ENCODE peak calls at places on chromosomes 12 and 14, in six cellular contexts. Y is progenitor cell of endocrine pancreas; K is heart right ventricle; C is uterus; I is T47D; O is activated CD4-positive, alpha-beta T cell treated with anti-CD3 and anti-CD28 coated beads, Interleukin-2, amount 50 U/mL, for 1 hour. Q is an unnamed sample.

GRCh38 chr14:97196336-97196735 is 399.2 kb downstream of the VRK1 start:
- DNase-seq in C (no peak), Y (no peak), K (no peak), I (no peak), O (no peak), Q (no peak)

GRCh38 chr12:48175613-48176416 is 7.6 kb upstream of the CCDC184 start:
- DNase-seq in I (peak; percentile 34), C (no peak), Y (no peak), O (no peak), K (no peak), Q (no peak)

GRCh38 chr14:64541261-64541970 is 875 bp downstream of the HSPA2 start:
- DNase-seq in K (peak; percentile 11), C (peak; percentile 42), Y (no peak), O (no peak), I (no peak), Q (no peak)

GRCh38 chr14:32597771-32598170 is 268.7 kb downstream of the AKAP6 start:
- DNase-seq in C (no peak), Y (no peak), I (no peak), K (no peak), O (no peak), Q (no peak)

GRCh38 chr14:20841096-20841495 is 38.5 kb upstream of the RNASE1 start:
- DNase-seq in K (no peak), Y (no peak), C (no peak), O (no peak), I (no peak), Q (no peak)

GRCh38 chr12:121145221-121145620 is 12.5 kb downstream of the P2RX7 start:
- DNase-seq in K (no peak), Y (no peak), I (no peak), C (no peak), O (no peak), Q (no peak)

GRCh38 chr12:50639721-50640120 is 124.2 kb upstream of the ATF1 start:
- DNase-seq in K (no peak), O (no peak), I (no peak), Y (no peak), C (no peak), Q (no peak)

GRCh38 chr14:28294834-28295440 is 471.6 kb upstream of the FOXG1 start:
- DNase-seq in K (no peak), C (no peak), O (no peak), I (peak; percentile 77), Y (no peak), Q (no peak)

GRCh38 chr12:123141615-123142517 is 9.0 kb downstream of the PITPNM2 start:
- DNase-seq in I (no peak), K (peak; percentile 62), Y (no peak), C (peak; percentile 63), O (no peak), Q (peak; percentile 74)

GRCh38 chr14:105563347-105563737 is 37.0 kb downstream of the TMEM121 start:
- DNase-seq in Y (no peak), I (no peak), K (no peak), O (no peak), C (no peak), Q (no peak)

GRCh38 chr14:103045387-103045869 is 11.9 kb downstream of the CDC42BPB start:
- DNase-seq in I (no peak), O (no peak), C (no peak), Y (no peak), K (no peak), Q (no peak)

GRCh38 chr14:89635615-89636014 is 218.6 kb upstream of the FOXN3 start:
- DNase-seq in K (no peak), Y (no peak), C (no peak), I (no peak), O (no peak), Q (no peak)

GRCh38 chr12:70645494-70646317 is 8.5 kb upstream of the PTPRB start:
- DNase-seq in I (peak; percentile 45), Y (no peak), K (peak; percentile 67), O (no peak), C (peak; percentile 60), Q (peak; percentile 62)

GRCh38 chr12:124395284-124395752 is 100.4 kb downstream of the RFLNA start:
- DNase-seq in K (no peak), O (no peak), I (no peak), Y (no peak), C (peak; percentile 38), Q (no peak)

GRCh38 chr12:46664771-46665287 is 161.0 kb downstream of the SLC38A4 start:
- DNase-seq in I (peak; percentile 31), C (peak; percentile 52), O (no peak), Y (no peak), K (no peak), Q (no peak)

GRCh38 chr14:50964683-50965390 is 20.6 kb upstream of the PYGL start:
- DNase-seq in C (peak; percentile 93), I (peak; percentile 66), K (peak; percentile 46), Y (no peak), O (no peak), Q (peak; percentile 79)

GRCh38 chr14:95207475-95208253 is 50.3 kb upstream of the DICER1 start:
- DNase-seq in I (no peak), K (no peak), C (no peak), O (no peak), Y (no peak), Q (no peak)

GRCh38 chr12:123519151-123520001 is 14.1 kb downstream of the RILPL1 start:
- DNase-seq in O (no peak), K (peak; percentile 69), C (no peak), I (peak; percentile 97), Y (no peak), Q (peak; percentile 85)

GRCh38 chr14:100866666-100867630 is 36.6 kb downstream of the RTL1 start:
- DNase-seq in K (no peak), O (no peak), I (no peak), Y (no peak), C (no peak), Q (no peak)

GRCh38 chr12:70251226-70251625 is 8.0 kb downstream of the CNOT2 start:
- DNase-seq in K (no peak), C (no peak), O (no peak), Y (no peak), I (no peak), Q (no peak)

GRCh38 chr14:35365130-35366047 is 39.2 kb downstream of the NFKBIA start:
- DNase-seq in I (no peak), O (peak; percentile 7), Y (no peak), K (peak; percentile 48), C (peak; percentile 82), Q (peak; percentile 75)

GRCh38 chr12:64670856-64671639 is 60.8 kb downstream of the RASSF3 start:
- DNase-seq in O (no peak), C (peak; percentile 56), I (peak; percentile 52), Y (no peak), K (no peak), Q (no peak)

GRCh38 chr12:57782608-57783465 is at the start of gene TSFM:
- DNase-seq in Y (peak; percentile 93), O (peak; percentile 98), K (peak; percentile 99), I (peak; percentile 98), C (peak; percentile 97), Q (peak; percentile 96)

GRCh38 chr14:23054000-23054811 is 3.1 kb downstream of the CDH24 start:
- DNase-seq in I (no peak), C (no peak), O (peak; percentile 28), Y (no peak), K (no peak), Q (no peak)

GRCh38 chr12:55738113-55739024 is 4.6 kb upstream of the GDF11 start:
- DNase-seq in Y (peak; percentile 58), C (peak; percentile 90), I (peak; percentile 88), K (peak; percentile 88), O (peak; percentile 65), Q (peak; percentile 86)

GRCh38 chr12:1927751-1928351 is 9.4 kb upstream of the CACNA2D4 start:
- DNase-seq in O (no peak), Y (peak; percentile 9), K (peak; percentile 76), C (peak; percentile 13), I (no peak), Q (peak; percentile 41)

GRCh38 chr14:79320561-79320960 is 890.7 kb downstream of the DIO2 start:
- DNase-seq in Y (no peak), I (no peak), O (no peak), K (no peak), C (no peak), Q (no peak)

GRCh38 chr12:24561411-24561871 is 387.5 kb downstream of the BCAT1 start:
- DNase-seq in K (no peak), O (no peak), C (no peak), I (no peak), Y (no peak), Q (no peak)

GRCh38 chr12:102413396-102413795 is 67.0 kb downstream of the IGF1 start:
- DNase-seq in Y (no peak), O (no peak), K (no peak), C (no peak), I (no peak), Q (no peak)

GRCh38 chr14:68191567-68192321 is 372.2 kb downstream of the RAD51B start:
- DNase-seq in I (peak; percentile 86), C (peak; percentile 52), O (no peak), K (no peak), Y (no peak), Q (peak; percentile 46)

GRCh38 chr12:127145929-127146789 is 1120.8 kb upstream of the TMEM132C start:
- DNase-seq in O (peak; percentile 62), I (no peak), K (peak; percentile 61), Y (no peak), C (peak; percentile 60), Q (peak; percentile 73)

GRCh38 chr12:104605685-104606084 is 148.9 kb downstream of the CHST11 start:
- DNase-seq in I (no peak), O (no peak), Y (no peak), C (peak; percentile 41), K (peak; percentile 60), Q (peak; percentile 65)

Q was measured in ureter.